ENCODE peak calls at places on chromosomes 12 and 14, in nine cellular contexts. N is HT-29, S is NCI-H1417 treated with DMSO at 0.1 percent for 48 hours, P is lung microvascular endothelial cell, J is choroid plexus epithelial cell, A is GOT3, X is Right ventricle myocardium inferior, H is SK-MEL-5, D is dermis microvascular lymphatic vessel endothelial cell. Z is an unnamed sample.

GRCh38 chr12:68405292-68405900 is 73.2 kb upstream of the MDM1 start:
- DNase-seq in N (peak), S (no peak), P (peak), J (peak), A (no peak), X (no peak), H (no peak), D (peak), Z (no peak)

GRCh38 chr12:3655331-3655900 is 97.5 kb downstream of the CRACR2A start:
- DNase-seq in N (peak), S (no peak), P (peak), J (peak), A (no peak), X (no peak), H (peak), D (peak), Z (peak)

GRCh38 chr14:69101331-69101826 is 51.5 kb downstream of the DCAF5 start:
- DNase-seq in N (peak), S (no peak), P (peak), J (peak), A (no peak), X (no peak), H (peak), D (peak), Z (no peak)

GRCh38 chr12:114512351-114512750 is 106.4 kb upstream of the TBX5 start:
- DNase-seq in N (no peak), S (no peak), P (no peak), J (no peak), A (no peak), X (no peak), H (peak), D (no peak), Z (no peak)

GRCh38 chr14:54220122-54220691 is 176.6 kb upstream of the CDKN3 start:
- DNase-seq in N (no peak), S (no peak), P (peak), J (no peak), A (no peak), X (peak), H (no peak), D (peak), Z (no peak)

GRCh38 chr12:106301241-106301610 is 1.3 kb upstream of the TCP11L2 start:
- DNase-seq in N (no peak), S (no peak), P (peak), J (peak), A (no peak), X (no peak), H (peak), D (no peak), Z (no peak)

GRCh38 chr12:16112626-16113560 is 164.6 kb downstream of the SLC15A5 start:
- DNase-seq in N (no peak), S (peak), P (no peak), J (peak), A (no peak), X (no peak), H (peak), D (no peak), Z (no peak)

GRCh38 chr12:42135264-42135814 is 9.3 kb downstream of the GXYLT1 start:
- DNase-seq in N (no peak), S (no peak), P (peak), J (peak), A (no peak), X (no peak), H (peak), D (no peak), Z (no peak)

GRCh38 chr14:34966413-34966812 is 16.4 kb upstream of the SRP54 start:
- DNase-seq in N (no peak), S (no peak), P (no peak), J (no peak), A (no peak), X (no peak), H (no peak), D (no peak), Z (no peak)

GRCh38 chr12:104605685-104606084 is 148.9 kb downstream of the CHST11 start:
- DNase-seq in N (no peak), S (no peak), P (no peak), J (peak), A (no peak), X (peak), H (peak), D (no peak), Z (no peak)

GRCh38 chr12:31325877-31326631 is at the start of gene SINHCAF:
- DNase-seq in N (peak), S (peak), P (peak), J (peak), A (peak), X (peak), H (peak), D (peak), Z (peak)

GRCh38 chr12:15772405-15773018 is 16.7 kb downstream of the EPS8 start:
- DNase-seq in N (no peak), S (no peak), P (peak), J (peak), A (no peak), X (no peak), H (peak), D (peak), Z (no peak)

GRCh38 chr12:31702047-31702446 is 26.8 kb downstream of the AMN1 start:
- DNase-seq in N (peak), S (no peak), P (peak), J (peak), A (no peak), X (no peak), H (peak), D (peak), Z (no peak)

GRCh38 chr12:2324375-2324774 is 271.6 kb downstream of the CACNA1C start:
- DNase-seq in N (no peak), S (peak), P (peak), J (peak), A (no peak), X (no peak), H (no peak), D (peak), Z (peak)

GRCh38 chr12:123264642-123265041 is 7.0 kb downstream of the CDK2AP1 start:
- DNase-seq in N (no peak), S (no peak), P (peak), J (no peak), A (no peak), X (no peak), H (peak), D (no peak), Z (peak)

GRCh38 chr12:46267618-46268348 is 1.1 kb downstream of the SLC38A1 start:
- DNase-seq in N (no peak), S (no peak), P (peak), J (peak), A (no peak), X (peak), H (no peak), D (peak), Z (peak)

GRCh38 chr14:61566537-61567225 is 128.6 kb upstream of the HIF1A start:
- DNase-seq in N (no peak), S (no peak), P (peak), J (peak), A (no peak), X (no peak), H (no peak), D (peak), Z (no peak)

GRCh38 chr12:123041811-123042655 is 61.6 kb downstream of the ARL6IP4 start:
- DNase-seq in N (no peak), S (no peak), P (no peak), J (peak), A (no peak), X (peak), H (no peak), D (no peak), Z (no peak)

GRCh38 chr12:75690556-75690955 is 179.1 kb upstream of the KRR1 start:
- DNase-seq in N (no peak), S (no peak), P (peak), J (peak), A (no peak), X (no peak), H (no peak), D (peak), Z (no peak)

GRCh38 chr14:67517083-67517482 is 16.0 kb upstream of the PLEKHH1 start:
- DNase-seq in N (no peak), S (no peak), P (peak), J (peak), A (no peak), X (no peak), H (peak), D (peak), Z (peak)

GRCh38 chr14:88189040-88189839 is 133.8 kb downstream of the KCNK10 start:
- DNase-seq in N (peak), S (peak), P (peak), J (peak), A (no peak), X (no peak), H (peak), D (peak), Z (peak)

GRCh38 chr14:72884386-72884785 is 9.5 kb downstream of the DPF3 start:
- DNase-seq in N (no peak), S (no peak), P (no peak), J (no peak), A (no peak), X (no peak), H (no peak), D (no peak), Z (no peak)

GRCh38 chr14:60657609-60657983 is 8.3 kb upstream of the SIX1 start:
- DNase-seq in N (no peak), S (no peak), P (no peak), J (peak), A (no peak), X (no peak), H (no peak), D (no peak), Z (no peak)

GRCh38 chr14:63897706-63898105 is 44.9 kb downstream of the SYNE2 start:
- DNase-seq in N (no peak), S (no peak), P (no peak), J (peak), A (no peak), X (no peak), H (peak), D (no peak), Z (no peak)

GRCh38 chr12:76199808-76200207 is 115.3 kb upstream of the NAP1L1 start:
- DNase-seq in N (no peak), S (no peak), P (peak), J (peak), A (no peak), X (no peak), H (no peak), D (peak), Z (no peak)

GRCh38 chr12:120791669-120792176 is 66.1 kb downstream of the ACADS start:
- DNase-seq in N (no peak), S (no peak), P (peak), J (no peak), A (no peak), X (no peak), H (no peak), D (no peak), Z (no peak)

GRCh38 chr12:26250801-26251200 is 55.4 kb downstream of the SSPN start:
- DNase-seq in N (no peak), S (no peak), P (peak), J (peak), A (no peak), X (no peak), H (no peak), D (peak), Z (no peak)

GRCh38 chr12:89927226-89927698 is 218.6 kb upstream of the ATP2B1 start:
- DNase-seq in N (no peak), S (no peak), P (no peak), J (no peak), A (no peak), X (no peak), H (no peak), D (no peak), Z (no peak)

GRCh38 chr12:93022603-93023340 is 93.7 kb upstream of the EEA1 start:
- DNase-seq in N (peak), S (no peak), P (no peak), J (peak), A (no peak), X (no peak), H (no peak), D (no peak), Z (no peak)

GRCh38 chr12:122348505-122348904 is 74.0 kb downstream of the CLIP1 start:
- DNase-seq in N (no peak), S (no peak), P (no peak), J (no peak), A (no peak), X (no peak), H (no peak), D (no peak), Z (no peak)

GRCh38 chr12:64672925-64673409 is 62.7 kb downstream of the RASSF3 start:
- DNase-seq in N (peak), S (no peak), P (peak), J (peak), A (no peak), X (no peak), H (peak), D (peak), Z (no peak)

GRCh38 chr14:72961579-72962335 is 35.5 kb downstream of the DCAF4 start:
- DNase-seq in N (no peak), S (no peak), P (no peak), J (peak), A (no peak), X (no peak), H (no peak), D (no peak), Z (no peak)

GRCh38 chr14:28783593-28784143 is 17.1 kb downstream of the FOXG1 start:
- DNase-seq in N (no peak), S (no peak), P (no peak), J (no peak), A (no peak), X (no peak), H (no peak), D (no peak), Z (no peak)

GRCh38 chr14:50964683-50965390 is 20.6 kb upstream of the PYGL start:
- DNase-seq in N (peak), S (no peak), P (peak), J (peak), A (no peak), X (no peak), H (no peak), D (peak), Z (no peak)

GRCh38 chr14:22588419-22589095 is 467 bp downstream of the DAD1 start:
- DNase-seq in N (no peak), S (no peak), P (no peak), J (no peak), A (no peak), X (no peak), H (no peak), D (no peak), Z (no peak)

GRCh38 chr12:112122823-112123690 is 2.3 kb upstream of the TRAFD1 start:
- DNase-seq in N (no peak), S (no peak), P (peak), J (peak), A (no peak), X (no peak), H (no peak), D (no peak), Z (no peak)